ENCODE peak calls at places on chromosomes 13 and 19, in four cellular contexts. H is HCT116, Z is K562, U is H1. X is an unnamed sample.

GRCh38 chr13:103161476-103161875 is 95.3 kb upstream of the SLC10A2 start:
- DNase-seq in Z (no peak), U (no peak), H (no peak), X (no peak)

GRCh38 chr13:47158583-47158982 is 261.7 kb upstream of the HTR2A start:
- DNase-seq in U (no peak), H (no peak), Z (peak), X (no peak)

GRCh38 chr19:16608290-16608704 is 19.7 kb downstream of the MED26 start:
- DNase-seq in H (no peak), U (no peak), Z (no peak), X (no peak)

GRCh38 chr19:1650627-1651009 is 1.8 kb downstream of the TCF3 start:
- DNase-seq in U (no peak), H (no peak), Z (peak), X (no peak)

GRCh38 chr13:41708648-41709175 is 251.4 kb downstream of the RGCC start:
- DNase-seq in H (no peak), U (no peak), Z (no peak), X (no peak)

GRCh38 chr13:81302125-81302524 is 961.2 kb upstream of the SPRY2 start:
- DNase-seq in Z (no peak), U (no peak), H (no peak), X (no peak)

GRCh38 chr13:75400775-75401174 is 81.2 kb downstream of the TBC1D4 start:
- DNase-seq in Z (no peak), U (no peak), H (no peak), X (peak)

GRCh38 chr13:58051807-58052375 is 420.3 kb downstream of the PCDH17 start:
- DNase-seq in Z (no peak), U (peak), H (no peak), X (no peak)

GRCh38 chr13:85693889-85694511 is 105.2 kb downstream of the SLITRK6 start:
- DNase-seq in U (no peak), H (no peak), Z (no peak), X (no peak)
- TF ChIP-seq FOSL1 in U (no peak), H (no peak), Z (no peak), X (no peak)

DNA sequence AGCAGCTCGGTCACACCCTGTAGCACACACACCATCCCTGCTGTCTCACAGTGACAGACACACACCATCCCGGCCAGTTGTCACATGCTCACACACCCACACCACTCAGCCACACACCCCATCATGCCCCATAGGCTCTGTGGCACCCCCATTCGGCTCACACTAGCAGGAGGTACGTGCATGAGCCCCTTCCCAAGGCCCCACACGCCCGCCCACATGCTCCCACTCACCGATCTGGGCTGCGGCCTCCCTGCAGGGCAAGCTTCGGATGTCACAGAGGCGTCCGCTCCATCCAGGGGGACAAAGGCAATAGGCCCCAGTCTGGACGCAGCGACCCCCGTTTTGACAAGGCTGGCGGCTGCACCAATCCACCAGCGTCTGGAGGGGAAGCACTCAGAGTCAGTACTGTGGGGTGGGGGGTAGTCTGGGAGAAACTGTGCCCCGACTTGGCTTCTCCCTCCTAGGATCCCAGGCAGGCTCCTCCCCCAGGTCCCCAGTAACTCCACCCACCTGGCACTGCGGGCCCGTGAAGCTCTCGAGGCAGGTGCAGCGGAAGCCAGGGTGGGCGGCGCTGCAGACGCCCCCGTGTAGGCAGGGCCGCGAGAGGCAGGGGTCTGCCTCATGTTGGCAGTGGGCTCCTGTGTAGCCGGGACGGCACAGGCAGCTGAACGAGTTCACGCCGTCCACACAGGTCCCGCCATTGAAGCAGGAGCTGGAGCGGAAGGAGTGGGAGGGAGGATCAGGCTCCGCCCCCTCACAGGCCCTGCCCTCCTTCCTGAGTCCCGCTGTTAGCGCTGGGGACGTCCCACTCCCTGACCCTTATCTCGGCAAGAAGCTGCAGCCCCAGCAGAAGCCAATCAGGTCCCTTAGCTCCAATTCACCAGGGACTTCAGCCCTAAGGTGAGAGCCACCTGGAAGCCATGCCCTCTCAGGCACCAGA is 20.1 kb downstream of the NOTCH3 start:
- DNase-seq in Z (peak), U (no peak), H (no peak), X (peak)
- TF ChIP-seq FOSL1 in Z (no peak), U (no peak), H (no peak), X (no peak)

GRCh38 chr19:46384396-46384795 is 29.0 kb downstream of the CCDC8 start:
- DNase-seq in Z (no peak), U (no peak), H (no peak), X (no peak)

GRCh38 chr19:46381746-46382345 is 31.5 kb downstream of the CCDC8 start:
- DNase-seq in H (no peak), Z (no peak), U (no peak), X (no peak)

GRCh38 chr19:46383846-46384245 is 29.5 kb downstream of the CCDC8 start:
- DNase-seq in U (no peak), H (no peak), Z (no peak), X (no peak)

GRCh38 chr19:46381346-46381745 is 32.0 kb downstream of the CCDC8 start:
- DNase-seq in Z (no peak), H (no peak), U (no peak), X (no peak)

GRCh38 chr19:46383171-46383815 is 30.1 kb downstream of the CCDC8 start:
- DNase-seq in H (no peak), U (no peak), Z (no peak), X (no peak)
- TF ChIP-seq FOSL1 in H (no peak), U (no peak), Z (no peak), X (no peak)

GRCh38 chr19:14795078-14795721 is 16.8 kb upstream of the ADGRE2 start:
- DNase-seq in H (no peak), Z (no peak), U (no peak), X (no peak)
- TF ChIP-seq FOSL1 in H (no peak), Z (peak), U (no peak), X (no peak)

GRCh38 chr19:44142014-44142523 is 715 bp downstream of the ZNF234 start:
- DNase-seq in H (no peak), U (no peak), Z (peak), X (peak)

GRCh38 chr19:44141191-44142013 is at the start of gene ZNF234:
- DNase-seq in U (no peak), Z (peak), H (peak), X (peak)
- TF ChIP-seq FOSL1 in U (no peak), Z (no peak), H (no peak), X (no peak)

GRCh38 chr19:3208317-3209207 is 15.9 kb upstream of the CELF5 start:
- DNase-seq in Z (no peak), H (no peak), U (no peak), X (no peak)
- TF ChIP-seq FOSL1 in Z (no peak), H (no peak), U (no peak), X (no peak)

DNA sequence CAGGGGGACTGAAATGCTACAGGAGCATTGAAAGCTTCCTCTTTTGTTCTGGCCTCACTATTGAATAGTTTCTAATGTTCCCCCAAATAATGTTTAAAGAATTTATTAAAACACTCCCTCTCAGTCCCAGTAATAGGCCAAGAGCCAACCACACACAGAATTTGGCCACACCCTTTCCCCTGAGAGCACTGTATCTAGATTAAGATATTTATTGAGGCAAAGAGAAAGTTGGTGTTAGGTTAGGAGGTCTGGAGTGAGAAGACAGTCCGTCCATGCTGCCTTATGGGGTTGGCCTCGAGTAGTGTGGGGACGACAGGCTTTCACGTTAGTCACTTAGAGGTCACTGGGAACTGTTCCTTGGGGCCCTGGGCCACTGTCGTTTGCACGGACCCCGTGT is 122.9 kb upstream of the RNF113B start:
- DNase-seq in H (no peak), Z (no peak), U (no peak), X (no peak)
- TF ChIP-seq FOSL1 in H (no peak), Z (no peak), U (no peak), X (no peak)

GRCh38 chr19:52190679-52191293 is 934 bp downstream of the PPP2R1A start:
- DNase-seq in Z (no peak), H (no peak), U (no peak), X (no peak)
- TF ChIP-seq FOSL1 in Z (no peak), H (no peak), U (no peak), X (no peak)

GRCh38 chr19:5682293-5682592 is 1.4 kb downstream of the HSD11B1L start:
- DNase-seq in Z (no peak), H (no peak), U (no peak), X (no peak)
- TF ChIP-seq FOSL1 in Z (no peak), H (no peak), U (no peak), X (no peak)

DNA sequence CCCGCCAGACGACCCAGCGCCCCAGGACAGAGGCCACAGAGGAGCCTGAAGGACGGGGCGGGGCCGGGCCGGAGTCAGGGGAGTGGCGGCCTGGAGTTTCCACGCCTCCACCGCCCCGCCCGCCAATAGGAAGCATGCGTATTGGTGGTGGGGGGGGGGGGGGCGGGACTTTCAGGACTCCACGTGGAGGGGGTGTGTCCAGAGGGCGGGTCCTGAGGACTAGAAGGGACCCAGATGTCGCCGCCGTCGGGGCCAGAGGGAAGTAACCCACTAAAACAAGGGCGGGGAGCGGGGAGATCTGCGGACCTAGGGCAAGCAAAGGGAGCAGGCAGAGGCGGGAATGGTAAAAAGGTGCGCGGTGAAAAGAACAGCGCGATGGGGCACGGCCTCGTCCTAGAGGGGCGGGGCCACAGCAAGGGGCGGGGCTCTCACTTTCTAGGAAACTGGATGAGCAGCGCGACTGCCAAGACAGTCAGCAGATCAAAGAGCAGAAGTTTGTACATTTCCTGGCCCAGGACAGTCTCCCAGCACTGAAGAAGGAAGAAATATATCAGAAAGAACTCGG is 2.8 kb upstream of the LENG1 start:
- DNase-seq in Z (peak), H (peak), U (no peak), X (no peak)
- TF ChIP-seq FOSL1 in Z (no peak), H (no peak), U (no peak), X (no peak)